ENCODE peak calls at places on chromosome 19, in ten cellular contexts. R is HEK293T; D is hypothalamus; H is cardiac fibroblast; S is HAP-1; B is astrocyte; N is mesothelial cell of epicardium; T is fibroblast of the conjunctiva; C is DMS79; M is stimulated activated CD8-positive, alpha-beta memory T cell treated with anti-CD3 and anti-CD28 coated beads, Interleukin-4, amount 100 ng/mL, for 4 hours. Y is an unnamed sample.

GRCh38 chr19:1789282-1790020 is 22.6 kb downstream of the ATP8B3 start:
- DNase-seq in T (no peak), M (no peak), S (no peak), D (no peak), N (no peak), B (no peak), C (no peak), R (no peak), H (no peak), Y (peak)

GRCh38 chr19:42228640-42229039 is 8.5 kb downstream of the ZNF526 start:
- DNase-seq in C (no peak), D (no peak), R (no peak), S (no peak), T (no peak), N (no peak), B (no peak), H (no peak), M (no peak), Y (no peak)

GRCh38 chr19:1261863-1262686 is 7.1 kb upstream of the CIRBP start:
- DNase-seq in N (no peak), M (no peak), R (no peak), D (no peak), S (no peak), B (peak), C (no peak), T (no peak), H (peak), Y (peak)

GRCh38 chr19:41753936-41754529 is 1.3 kb upstream of the CEACAM6 start:
- DNase-seq in M (peak), N (no peak), S (peak), H (peak), R (peak), D (no peak), T (peak), C (no peak), B (no peak), Y (peak)

GRCh38 chr19:14916848-14917247 is 24.4 kb upstream of the OR7C2 start:
- DNase-seq in R (peak), D (no peak), N (no peak), M (no peak), B (no peak), S (no peak), H (no peak), T (no peak), C (no peak), Y (peak)

GRCh38 chr19:13153627-13154240 is 3.5 kb downstream of the IER2 start:
- DNase-seq in N (no peak), T (no peak), R (no peak), M (no peak), D (no peak), C (no peak), S (peak), H (peak), B (peak), Y (peak)

GRCh38 chr19:9427941-9428340 is 7.4 kb downstream of the ZNF266 start:
- DNase-seq in N (no peak), D (no peak), R (no peak), C (no peak), B (no peak), S (no peak), H (no peak), T (no peak), M (no peak), Y (no peak)

GRCh38 chr19:39843919-39844793 is 2.0 kb downstream of the FBL start:
- DNase-seq in R (peak), B (peak), T (peak), M (no peak), D (no peak), N (no peak), H (peak), S (peak), C (peak), Y (peak)

GRCh38 chr19:40335101-40335500 is 13.1 kb downstream of the C19orf47 start:
- DNase-seq in T (no peak), M (no peak), B (no peak), D (no peak), C (no peak), S (no peak), H (no peak), R (no peak), N (no peak), Y (no peak)

GRCh38 chr19:18848860-18849661 is 17.3 kb downstream of the UPF1 start:
- DNase-seq in M (no peak), C (no peak), B (no peak), D (no peak), R (no peak), T (no peak), H (peak), S (no peak), N (no peak), Y (no peak)

GRCh38 chr19:45446295-45446694 is 21.5 kb upstream of the FOSB start:
- DNase-seq in N (no peak), C (no peak), S (no peak), B (no peak), H (peak), R (no peak), D (no peak), M (no peak), T (no peak), Y (peak)

GRCh38 chr19:47330466-47330869 is 1.5 kb upstream of the C5AR2 start:
- DNase-seq in S (no peak), D (no peak), B (no peak), M (no peak), H (peak), C (no peak), T (no peak), R (no peak), N (no peak), Y (no peak)

GRCh38 chr19:38744298-38744681 is at the start of gene CAPN12:
- DNase-seq in H (no peak), T (no peak), B (no peak), D (no peak), M (no peak), C (no peak), R (no peak), N (no peak), S (no peak), Y (no peak)

GRCh38 chr19:8794823-8795222 is 37.3 kb downstream of the ZNF558 start:
- DNase-seq in D (no peak), N (no peak), R (no peak), H (no peak), T (no peak), B (no peak), C (no peak), M (no peak), S (no peak), Y (no peak)

GRCh38 chr19:9296336-9296735 is 13.3 kb downstream of the ZNF699 start:
- DNase-seq in B (peak), D (no peak), S (no peak), N (no peak), R (no peak), H (no peak), M (no peak), C (no peak), T (no peak), Y (no peak)

GRCh38 chr19:46060012-46060411 is 19.2 kb upstream of the IGFL4 start:
- DNase-seq in C (no peak), M (no peak), D (no peak), H (no peak), R (no peak), B (no peak), T (no peak), S (no peak), N (no peak), Y (no peak)

GRCh38 chr19:41595258-41595889 is 19.4 kb downstream of the CEACAM21 start:
- DNase-seq in M (peak), C (peak), N (peak), B (peak), R (peak), T (peak), D (no peak), H (peak), S (peak), Y (peak)

GRCh38 chr19:13037161-13037560 is 41.9 kb downstream of the NFIX start:
- DNase-seq in D (no peak), B (peak), S (no peak), T (no peak), M (no peak), R (no peak), H (peak), N (no peak), C (no peak), Y (peak)

GRCh38 chr19:39052243-39052746 is 19.9 kb upstream of the FBXO27 start:
- DNase-seq in M (peak), S (peak), B (no peak), C (no peak), H (peak), R (peak), D (peak), N (peak), T (no peak), Y (peak)

GRCh38 chr19:7789447-7789846 is 26.4 kb downstream of the CLEC4M start:
- DNase-seq in D (no peak), S (no peak), B (no peak), M (no peak), C (no peak), R (no peak), N (no peak), H (no peak), T (no peak), Y (no peak)

GRCh38 chr19:10551698-10552301 is 8.1 kb downstream of the ATG4D start:
- DNase-seq in T (no peak), H (peak), N (no peak), R (peak), B (no peak), C (no peak), D (no peak), S (no peak), M (no peak), Y (peak)

GRCh38 chr19:28465317-28466086 is 747.4 kb downstream of the UQCRFS1 start:
- DNase-seq in C (no peak), M (no peak), N (no peak), T (no peak), S (no peak), D (no peak), H (no peak), B (peak), R (no peak), Y (no peak)

GRCh38 chr19:13748169-13748884 is 16.0 kb upstream of the MRI1 start:
- DNase-seq in H (peak), D (no peak), N (no peak), S (no peak), C (no peak), M (no peak), R (no peak), T (no peak), B (peak), Y (peak)

GRCh38 chr19:48466571-48467325 is 2.4 kb upstream of the CYTH2 start:
- DNase-seq in M (no peak), R (no peak), S (no peak), N (no peak), T (no peak), H (peak), C (no peak), D (no peak), B (peak), Y (peak)

GRCh38 chr19:43028866-43029265 is 2.6 kb upstream of the PSG11 start:
- DNase-seq in D (no peak), R (no peak), M (no peak), N (no peak), S (no peak), B (no peak), T (no peak), C (no peak), H (no peak), Y (no peak)

GRCh38 chr19:54335164-54335563 is 3.8 kb downstream of the LILRA4 start:
- DNase-seq in N (no peak), S (no peak), C (no peak), T (no peak), M (no peak), R (no peak), D (no peak), H (no peak), B (no peak), Y (no peak)

GRCh38 chr19:33532859-33533455 is 11.4 kb upstream of the PEPD start:
- DNase-seq in H (no peak), D (no peak), M (no peak), C (no peak), N (no peak), S (no peak), B (no peak), R (no peak), T (no peak), Y (no peak)

GRCh38 chr19:17496337-17496997 is 15.0 kb upstream of the PGLS start:
- DNase-seq in C (no peak), H (peak), B (no peak), T (peak), R (peak), M (peak), N (no peak), S (peak), D (no peak), Y (peak)

GRCh38 chr19:46528601-46529447 is 33.2 kb upstream of the PNMA8B start:
- DNase-seq in D (no peak), M (no peak), R (no peak), B (no peak), H (no peak), T (no peak), N (no peak), S (no peak), C (no peak), Y (no peak)

GRCh38 chr19:1173845-1174809 is at the start of gene SBNO2:
- DNase-seq in T (peak), H (peak), D (peak), N (peak), C (peak), R (peak), M (peak), B (peak), S (peak), Y (peak)

GRCh38 chr19:15218501-15218900 is 13.7 kb downstream of the EPHX3 start:
- DNase-seq in T (no peak), S (no peak), R (no peak), N (no peak), B (no peak), C (no peak), D (no peak), H (no peak), M (no peak), Y (no peak)

GRCh38 chr19:594265-594870 is 4.7 kb downstream of the HCN2 start:
- DNase-seq in D (no peak), S (no peak), C (no peak), R (no peak), N (no peak), T (no peak), H (no peak), M (no peak), B (no peak), Y (no peak)

Y was measured in M059J.